ENCODE peak calls at places on chromosomes 5 and 9, in nine cellular contexts. G, P, H, Y, B, K, I, O and A are unnamed samples.

GRCh38 chr5:179906795-179907569 is 715 bp downstream of the TBC1D9B start:
- DNase-seq in B (peak), H (no peak), P (peak), I (peak), Y (no peak), G (no peak), K (peak), O (no peak), A (no peak)

GRCh38 chr5:1120236-1120999 is 8.6 kb upstream of the SLC12A7 start:
- DNase-seq in B (no peak), P (no peak), G (no peak), I (no peak), O (no peak), H (no peak), Y (no peak), K (no peak), A (no peak)

GRCh38 chr5:131224387-131225191 is 39.3 kb upstream of the CDC42SE2 start:
- DNase-seq in K (peak), Y (no peak), O (no peak), P (no peak), I (no peak), G (no peak), B (no peak), H (no peak), A (no peak)

GRCh38 chr9:36717276-36717675 is 144.6 kb downstream of the MELK start:
- DNase-seq in G (no peak), P (no peak), K (no peak), H (no peak), B (no peak), O (no peak), Y (no peak), I (no peak), A (no peak)

GRCh38 chr5:98656106-98656795 is 117.2 kb upstream of the RGMB start:
- DNase-seq in K (no peak), I (no peak), H (no peak), O (no peak), B (no peak), P (no peak), G (no peak), Y (no peak), A (no peak)

GRCh38 chr5:179309751-179310320 is 35.4 kb downstream of the ADAMTS2 start:
- DNase-seq in O (peak), B (peak), K (no peak), P (no peak), G (no peak), Y (no peak), H (no peak), I (no peak), A (no peak)

GRCh38 chr5:176416123-176416924 is at the start of gene CLTB:
- DNase-seq in H (peak), K (peak), B (peak), P (peak), G (peak), O (peak), I (peak), Y (peak), A (peak)

GRCh38 chr9:76730795-76731194 is 33.4 kb upstream of the PCA3 start:
- DNase-seq in P (no peak), O (no peak), Y (no peak), K (no peak), H (no peak), B (no peak), G (no peak), I (no peak), A (no peak)

GRCh38 chr5:31408814-31409213 is 123.1 kb downstream of the DROSHA start:
- DNase-seq in I (no peak), K (no peak), P (peak), O (no peak), G (no peak), H (no peak), B (no peak), Y (no peak), A (no peak)

GRCh38 chr5:25458628-25459027 is 813.9 kb upstream of the CDH10 start:
- DNase-seq in P (peak), K (no peak), O (no peak), B (no peak), Y (no peak), I (no peak), H (no peak), G (no peak), A (no peak)